ENCODE peak calls at places on chromosome 9, in nine cellular contexts. I is foreskin fibroblast, W is T-helper 9 cell, U is RPMI7951, T is ovary, G is cardiac fibroblast, O is left ventricle myocardium inferior, R is GM12892, Q is activated T-helper 1 cell treated with Interleukin-2 at 50 U/mL for 16 hours. X is an unnamed sample.
A peak's percentile ranks its signal among the peaks of the same experiment; 100 is the strongest.

GRCh38 chr9:134889386-134890214 is 9.0 kb downstream of the FCN2 start:
- DNase-seq in I (no peak), W (no peak), U (peak; percentile 3), T (no peak), G (no peak), O (no peak), R (no peak), Q (no peak), X (no peak)

GRCh38 chr9:89138463-89139390 is 39.9 kb downstream of the SHC3 start:
- DNase-seq in I (peak; percentile 52), W (no peak), U (peak; percentile 14), T (no peak), G (peak; percentile 66), O (no peak), R (no peak), Q (no peak), X (peak; percentile 76)

GRCh38 chr9:77898864-77899263 is 132.7 kb downstream of the GNAQ start:
- DNase-seq in I (no peak), W (no peak), U (no peak), T (no peak), G (no peak), O (no peak), R (no peak), Q (no peak), X (no peak)

GRCh38 chr9:117368684-117369230 is 46.1 kb downstream of the ASTN2 start:
- DNase-seq in I (no peak), W (no peak), U (no peak), T (no peak), G (no peak), O (no peak), R (no peak), Q (no peak), X (no peak)

GRCh38 chr9:122122903-122123632 is 30.0 kb upstream of the TTLL11 start:
- DNase-seq in I (peak; percentile 33), W (peak; percentile 71), U (peak; percentile 44), T (peak; percentile 35), G (peak; percentile 82), O (peak; percentile 62), R (peak; percentile 71), Q (peak; percentile 46), X (peak; percentile 84)

GRCh38 chr9:115118471-115119156 is 657 bp upstream of the TNC start:
- DNase-seq in I (peak; percentile 93), W (no peak), U (peak; percentile 98), T (no peak), G (peak; percentile 73), O (peak; percentile 20), R (no peak), Q (no peak), X (peak; percentile 84)

GRCh38 chr9:132518626-132519025 is 63.8 kb upstream of the BARHL1 start:
- DNase-seq in I (no peak), W (no peak), U (no peak), T (no peak), G (no peak), O (no peak), R (no peak), Q (no peak), X (no peak)

GRCh38 chr9:113669523-113670115 is 206.1 kb downstream of the RGS3 start:
- DNase-seq in I (peak; percentile 80), W (no peak), U (peak; percentile 86), T (no peak), G (no peak), O (no peak), R (no peak), Q (no peak), X (peak; percentile 27)

GRCh38 chr9:77454668-77455067 is 193.5 kb downstream of the GNA14 start:
- DNase-seq in I (peak; percentile 87), W (no peak), U (peak; percentile 12), T (no peak), G (no peak), O (no peak), R (no peak), Q (no peak), X (peak; percentile 71)